ENCODE peak calls at places on chromosome 1, in seven cellular contexts. M is tibial nerve, C is body of pancreas, K is H1, O is heart left ventricle, B is IMR-90, V is right lobe of liver. Q is an unnamed sample.
A peak's percentile ranks its signal among the peaks of the same experiment; 100 is the strongest.

GRCh38 chr1:49364676-49365075 is 588.0 kb upstream of the BEND5 start:
- DNase-seq in M (no peak), C (no peak), K (no peak), O (no peak), B (no peak), V (no peak), Q (no peak)

GRCh38 chr1:53450225-53450624 is 9.0 kb upstream of the DMRTB1 start:
- DNase-seq in M (no peak), C (no peak), K (no peak), O (no peak), B (no peak), V (no peak), Q (no peak)

GRCh38 chr1:234689236-234689635 is 79.3 kb upstream of the IRF2BP2 start:
- DNase-seq in M (no peak), C (no peak), K (no peak), O (no peak), B (no peak), V (no peak), Q (no peak)

GRCh38 chr1:160125761-160126160 is 10.2 kb downstream of the ATP1A2 start:
- DNase-seq in M (no peak), C (no peak), K (no peak), O (no peak), B (peak; percentile 52), V (no peak), Q (peak; percentile 75)

GRCh38 chr1:165899461-165899941 is 72.1 kb downstream of the UCK2 start:
- DNase-seq in M (no peak), C (peak; percentile 63), K (no peak), O (no peak), B (peak; percentile 23), V (no peak), Q (no peak)

GRCh38 chr1:26417111-26417510 is 6.5 kb downstream of the LIN28A start:
- DNase-seq in M (no peak), C (peak; percentile 85), K (peak; percentile 85), O (peak; percentile 69), B (peak; percentile 64), V (peak; percentile 82), Q (peak; percentile 38)

GRCh38 chr1:13769212-13769611 is 69.2 kb downstream of the PRDM2 start:
- DNase-seq in M (no peak), C (no peak), K (no peak), O (no peak), B (no peak), V (no peak), Q (no peak)

GRCh38 chr1:38835230-38835827 is 24.2 kb downstream of the RRAGC start:
- DNase-seq in M (no peak), C (peak; percentile 51), K (no peak), O (no peak), B (peak; percentile 87), V (no peak), Q (peak; percentile 50)

GRCh38 chr1:46522184-46522968 is 29.1 kb downstream of the KNCN start:
- DNase-seq in M (peak; percentile 32), C (peak; percentile 56), K (no peak), O (no peak), B (peak; percentile 45), V (no peak), Q (peak; percentile 81)

GRCh38 chr1:203252678-203253077 is 23.2 kb upstream of the CHIT1 start:
- DNase-seq in M (no peak), C (no peak), K (no peak), O (no peak), B (no peak), V (no peak), Q (no peak)

GRCh38 chr1:147625274-147625986 is 44.9 kb downstream of the ACP6 start:
- DNase-seq in M (no peak), C (no peak), K (no peak), O (no peak), B (no peak), V (no peak), Q (no peak)

GRCh38 chr1:8118031-8118451 is 91.9 kb upstream of the ERRFI1 start:
- DNase-seq in M (no peak), C (no peak), K (no peak), O (no peak), B (no peak), V (no peak), Q (no peak)

GRCh38 chr1:99180915-99181314 is 83.4 kb upstream of the PLPPR4 start:
- DNase-seq in M (no peak), C (no peak), K (no peak), O (no peak), B (no peak), V (no peak), Q (no peak)

GRCh38 chr1:230119340-230119739 is 52.3 kb downstream of the GALNT2 start:
- DNase-seq in M (no peak), C (no peak), K (no peak), O (no peak), B (no peak), V (no peak), Q (no peak)

GRCh38 chr1:221394011-221394544 is 347.8 kb downstream of the DUSP10 start:
- DNase-seq in M (no peak), C (no peak), K (no peak), O (no peak), B (peak; percentile 81), V (no peak), Q (no peak)

GRCh38 chr1:116379057-116379630 is 6.1 kb downstream of the ATP1A1 start:
- DNase-seq in M (no peak), C (no peak), K (no peak), O (peak; percentile 55), B (peak; percentile 14), V (peak; percentile 62), Q (no peak)

GRCh38 chr1:160416369-160416768 is 16.0 kb downstream of the VANGL2 start:
- DNase-seq in M (no peak), C (peak; percentile 22), K (no peak), O (no peak), B (peak; percentile 31), V (no peak), Q (peak; percentile 61)

GRCh38 chr1:36366091-36366661 is 19.5 kb downstream of the STK40 start:
- DNase-seq in M (no peak), C (peak; percentile 17), K (no peak), O (peak; percentile 86), B (peak; percentile 75), V (no peak), Q (no peak)

GRCh38 chr1:152037920-152038658 is 1.3 kb upstream of the S100A11 start:
- DNase-seq in M (no peak), C (no peak), K (no peak), O (no peak), B (no peak), V (no peak), Q (no peak)

GRCh38 chr1:152034654-152035405 is 2.0 kb downstream of the S100A11 start:
- DNase-seq in M (no peak), C (peak; percentile 57), K (no peak), O (no peak), B (peak; percentile 59), V (no peak), Q (peak; percentile 53)

GRCh38 chr1:152035406-152036315 is 1.1 kb downstream of the S100A11 start:
- DNase-seq in M (no peak), C (peak; percentile 22), K (no peak), O (no peak), B (no peak), V (no peak), Q (no peak)

GRCh38 chr1:152034324-152034653 is 2.5 kb downstream of the S100A11 start:
- DNase-seq in M (no peak), C (no peak), K (no peak), O (no peak), B (no peak), V (no peak), Q (no peak)

DNA sequence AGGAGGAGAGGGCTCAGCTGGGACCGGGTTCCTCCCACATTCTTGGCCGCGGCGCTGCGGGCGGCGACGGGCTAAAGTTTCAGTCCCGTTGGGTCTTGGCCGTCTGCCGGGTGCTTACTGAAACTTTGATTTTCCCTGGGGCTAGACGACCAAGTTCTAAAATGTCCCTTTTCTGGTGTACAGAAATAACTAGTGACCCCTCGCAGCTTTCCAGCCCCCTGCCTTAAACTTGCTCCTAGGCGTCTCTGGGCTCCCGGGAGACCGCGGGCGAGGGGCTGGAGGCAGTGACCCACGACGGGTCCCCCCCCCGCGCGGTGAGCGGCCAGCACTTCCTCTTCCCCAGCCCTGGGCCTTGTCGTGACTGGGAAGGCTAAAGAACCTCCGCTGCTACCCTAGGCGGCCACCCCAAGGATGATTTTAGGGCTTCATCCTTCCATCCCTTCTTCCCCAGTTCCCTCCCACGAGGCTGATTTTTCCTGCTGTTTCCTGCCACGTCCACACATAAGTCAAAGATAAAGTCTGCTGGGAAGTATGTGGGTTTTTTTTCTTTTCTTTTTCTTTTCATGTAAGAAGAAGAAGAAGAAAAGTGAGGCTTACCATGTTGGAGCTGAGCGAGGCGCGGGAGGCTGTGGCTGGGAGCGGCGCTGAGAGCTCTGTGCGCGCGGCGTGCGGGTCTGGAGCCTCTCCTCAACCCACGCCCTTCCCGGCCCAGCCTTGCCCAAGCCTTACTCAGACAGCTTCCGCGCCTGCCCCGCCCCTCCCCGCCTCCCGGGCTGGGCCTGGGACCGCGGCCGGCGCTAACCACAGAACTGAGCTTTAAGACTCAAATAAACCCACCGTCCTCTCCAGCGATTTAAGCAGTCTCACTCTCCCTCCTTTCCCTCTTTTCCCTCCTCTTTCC is at the start of gene S100A11:
- DNase-seq in M (peak; percentile 88), C (peak; percentile 91), K (no peak), O (peak; percentile 95), B (peak; percentile 82), V (peak; percentile 80), Q (peak; percentile 67)
- TF ChIP-seq POLR2A in M (peak; percentile 95), C (peak; percentile 96), K (no peak), O (peak; percentile 21), B (peak; percentile 98), V (peak; percentile 87), Q (peak; percentile 99)

DNA sequence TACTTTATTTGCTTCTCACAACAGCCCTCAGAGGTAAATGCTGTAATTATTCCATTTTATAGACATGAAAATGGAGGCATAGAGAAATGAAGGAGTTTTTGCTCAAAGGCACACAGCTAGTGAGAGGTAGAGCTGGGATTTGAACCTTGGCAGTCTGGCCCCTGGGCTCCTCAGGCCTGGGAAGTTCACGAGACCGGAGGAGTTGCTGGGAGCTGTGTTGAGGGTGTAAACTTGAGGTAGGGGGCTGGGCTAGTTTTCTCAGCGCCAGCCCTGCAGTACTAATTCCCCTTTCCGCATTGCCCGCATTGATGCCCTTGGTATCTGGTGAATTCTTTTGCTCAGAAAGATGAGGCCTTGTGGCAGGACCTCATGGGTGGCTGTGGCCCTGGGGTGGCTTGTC is 73.3 kb downstream of the PTPRU start:
- DNase-seq in M (no peak), C (no peak), K (no peak), O (no peak), B (no peak), V (no peak), Q (no peak)
- TF ChIP-seq POLR2A in M (no peak), C (no peak), K (no peak), O (no peak), B (no peak), V (no peak), Q (no peak)

DNA sequence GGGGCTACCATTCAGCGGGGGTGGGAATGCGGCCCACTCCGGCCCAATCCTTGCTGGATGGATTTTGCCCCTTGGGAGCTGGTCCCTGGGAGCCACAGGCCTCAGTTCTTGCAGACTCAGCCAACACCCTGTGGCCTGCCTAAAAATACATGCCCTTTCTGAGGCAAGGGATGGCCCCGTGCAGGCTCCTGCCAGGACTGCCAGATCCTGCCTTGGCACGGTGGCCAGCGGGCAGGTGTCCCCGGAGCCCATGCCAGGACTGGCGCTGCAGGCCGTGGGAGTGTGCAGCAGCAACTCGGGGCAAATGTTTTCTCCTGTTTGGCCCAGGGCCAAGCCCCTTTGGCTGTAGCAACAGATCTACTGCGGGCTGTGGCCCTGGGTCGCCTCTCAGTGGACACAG is 1.6 kb upstream of the PANK4 start:
- DNase-seq in M (no peak), C (peak; percentile 76), K (no peak), O (peak; percentile 91), B (no peak), V (peak; percentile 96), Q (no peak)
- TF ChIP-seq POLR2A in M (no peak), C (no peak), K (no peak), O (no peak), B (no peak), V (no peak), Q (no peak)

GRCh38 chr1:43453442-43454269 is at the start of gene HYI:
- DNase-seq in M (peak; percentile 70), C (peak; percentile 90), K (peak; percentile 60), O (peak; percentile 89), B (peak; percentile 86), V (peak; percentile 93), Q (peak; percentile 82)
- TF ChIP-seq POLR2A in M (no peak), C (peak; percentile 73), K (peak; percentile 66), O (no peak), B (peak; percentile 55), V (peak; percentile 41), Q (peak; percentile 41)